ENCODE peak calls at places on chromosomes 16 and 17, in four cellular contexts. T, E, D and L are unnamed samples.

GRCh38 chr16:47029724-47030123 is 56.2 kb upstream of the DNAJA2 start:
- DNase-seq in T (no peak), E (no peak), D (no peak), L (no peak)

GRCh38 chr16:57041182-57042156 is 50.9 kb upstream of the CPNE2 start:
- DNase-seq in T (no peak), E (no peak), D (no peak), L (no peak)

GRCh38 chr17:1485748-1486376 is 6.6 kb downstream of the MYO1C start:
- DNase-seq in T (peak; percentile 26), E (peak; percentile 69), D (no peak), L (peak; percentile 54)

GRCh38 chr16:1297413-1297773 is 12.0 kb upstream of the UBE2I start:
- DNase-seq in T (no peak), E (no peak), D (no peak), L (no peak)

GRCh38 chr16:14301150-14302030 is 230.3 kb downstream of the MRTFB start:
- DNase-seq in T (peak; percentile 49), E (peak; percentile 38), D (no peak), L (peak; percentile 53)

GRCh38 chr16:31403590-31404352 is 10.6 kb downstream of the ITGAD start:
- DNase-seq in T (no peak), E (no peak), D (no peak), L (no peak)

GRCh38 chr17:17739388-17740066 is 58.3 kb downstream of the RAI1 start:
- DNase-seq in T (peak; percentile 42), E (no peak), D (no peak), L (no peak)

GRCh38 chr17:70320642-70321345 is 151.5 kb downstream of the KCNJ2 start:
- DNase-seq in T (no peak), E (peak; percentile 14), D (no peak), L (no peak)

GRCh38 chr16:9976641-9977040 is 205.6 kb downstream of the GRIN2A start:
- DNase-seq in T (no peak), E (no peak), D (no peak), L (no peak)

GRCh38 chr16:69334696-69335095 is 4.3 kb upstream of the PDF start:
- DNase-seq in T (no peak), E (no peak), D (no peak), L (no peak)

GRCh38 chr17:70636517-70637133 is 467.3 kb downstream of the KCNJ2 start:
- DNase-seq in T (peak; percentile 30), E (peak; percentile 58), D (no peak), L (peak; percentile 65)

GRCh38 chr16:26195225-26195624 is 503.5 kb downstream of the HS3ST4 start:
- DNase-seq in T (no peak), E (no peak), D (no peak), L (no peak)

GRCh38 chr17:20073056-20073979 is 64.2 kb downstream of the SPECC1 start:
- DNase-seq in T (no peak), E (no peak), D (no peak), L (peak; percentile 40)

GRCh38 chr16:50719401-50720337 is 22.2 kb upstream of the CYLD start:
- DNase-seq in T (peak; percentile 58), E (no peak), D (no peak), L (peak; percentile 69)

GRCh38 chr17:83154311-83155127 is 75.1 kb downstream of the METRNL start:
- DNase-seq in T (no peak), E (no peak), D (no peak), L (no peak)

GRCh38 chr16:1530883-1531637 is 2.4 kb upstream of the TMEM204 start:
- DNase-seq in T (no peak), E (no peak), D (no peak), L (no peak)

GRCh38 chr17:45970659-45971058 is 28.4 kb upstream of the STH start:
- DNase-seq in T (no peak), E (no peak), D (no peak), L (no peak)

GRCh38 chr17:16241906-16242399 is 24.9 kb downstream of the PIGL start:
- DNase-seq in T (no peak), E (no peak), D (no peak), L (no peak)

GRCh38 chr17:28938552-28938951 is 12.8 kb downstream of the PHF12 start:
- DNase-seq in T (no peak), E (no peak), D (no peak), L (no peak)

GRCh38 chr16:83403751-83404150 is 404.0 kb upstream of the HSBP1 start:
- DNase-seq in T (peak; percentile 85), E (no peak), D (no peak), L (no peak)

GRCh38 chr17:55706808-55707773 is 15.6 kb downstream of the TMEM100 start:
- DNase-seq in T (no peak), E (peak; percentile 43), D (no peak), L (peak; percentile 51)

GRCh38 chr16:50273888-50274770 is 7.8 kb downstream of the ADCY7 start:
- DNase-seq in T (no peak), E (no peak), D (no peak), L (no peak)

GRCh38 chr16:11742041-11742535 is 569 bp downstream of the TXNDC11 start:
- DNase-seq in T (peak; percentile 27), E (no peak), D (no peak), L (no peak)

DNA sequence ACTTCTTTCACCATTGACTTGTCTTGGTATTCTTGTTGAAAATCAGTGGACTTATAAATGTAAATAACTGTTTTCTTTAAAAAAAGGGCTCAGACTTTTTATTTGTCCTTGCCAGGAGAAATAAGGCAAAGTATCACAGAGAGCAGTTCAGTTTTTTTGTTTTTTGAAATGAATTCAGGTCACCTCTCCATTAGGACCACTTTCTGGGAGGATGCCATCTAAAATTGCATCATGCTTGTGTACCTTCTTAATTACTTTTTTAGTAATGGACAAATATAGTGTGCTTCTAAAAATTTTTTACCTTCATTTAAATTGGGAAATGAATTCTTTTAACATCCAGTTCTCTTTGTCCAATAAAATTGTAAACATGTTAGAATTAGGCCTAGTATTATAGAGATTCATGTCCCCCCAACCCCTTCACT is 210.0 kb downstream of the BCAS3 start:
- DNase-seq in T (no peak), E (no peak), D (no peak), L (no peak)
- H3K27ac ChIP-seq in T (no peak overlapping the region), E (peak overlapping the region; percentile 76), D (no peak overlapping the region), L (peak overlapping the region; percentile 15)

GRCh38 chr16:89732142-89732917 is 11.0 kb downstream of the ZNF276 start:
- DNase-seq in T (no peak), E (no peak), D (no peak), L (no peak)

GRCh38 chr16:89729863-89730574 is 8.7 kb downstream of the ZNF276 start:
- DNase-seq in T (no peak), E (peak; percentile 66), D (no peak), L (no peak)

GRCh38 chr16:89729293-89729692 is 8.0 kb downstream of the ZNF276 start:
- DNase-seq in T (no peak), E (no peak), D (no peak), L (no peak)

GRCh38 chr16:89732918-89733242 is 11.5 kb downstream of the ZNF276 start:
- DNase-seq in T (no peak), E (no peak), D (no peak), L (no peak)

DNA sequence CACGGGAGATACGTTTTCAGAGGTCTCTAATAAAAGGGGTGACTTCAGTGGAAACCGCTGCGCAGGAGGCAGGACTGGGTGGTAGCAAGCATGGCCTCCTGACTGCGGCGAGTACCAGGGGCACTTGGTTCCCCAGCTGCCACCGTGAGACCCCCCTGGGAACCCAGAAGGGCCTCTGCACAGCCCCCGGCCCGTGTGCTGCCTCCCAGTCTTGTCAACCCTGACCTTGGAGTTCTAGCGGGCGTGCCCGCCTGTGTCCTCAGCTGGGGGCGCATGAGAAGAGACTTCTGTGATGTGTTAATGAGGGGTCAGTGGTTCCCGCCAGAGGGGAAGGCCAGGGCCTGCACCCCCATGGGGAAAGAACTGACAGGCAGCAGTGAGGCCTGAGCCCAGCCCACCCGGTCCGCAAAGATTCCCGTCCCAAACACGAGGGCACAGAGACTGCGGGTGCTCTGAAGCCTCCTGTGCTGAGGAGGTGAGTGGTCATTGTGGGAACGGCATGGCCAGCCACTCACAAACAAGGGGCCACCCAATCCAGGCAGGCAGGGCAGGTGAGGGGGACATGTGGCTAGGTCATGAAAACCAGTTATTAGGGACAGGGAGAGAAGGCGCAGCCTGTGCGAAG is 9.4 kb downstream of the ZNF276 start:
- DNase-seq in T (no peak), E (no peak), D (no peak), L (no peak)
- H3K27ac ChIP-seq in T (no peak overlapping the region), E (peak overlapping the region; percentile 69), D (no peak overlapping the region), L (no peak overlapping the region)

GRCh38 chr17:75552425-75552824 is 26.9 kb downstream of the LLGL2 start:
- DNase-seq in T (no peak), E (no peak), D (no peak), L (no peak)
- H3K27ac ChIP-seq in T (no peak overlapping the region), E (peak overlapping the region; percentile 97), D (no peak overlapping the region), L (peak overlapping the region; percentile 78)

GRCh38 chr17:48997103-48997826 is at the start of gene IGF2BP1:
- DNase-seq in T (no peak), E (peak; percentile 87), D (no peak), L (peak; percentile 88)

GRCh38 chr17:48997827-48998556 is 807 bp downstream of the IGF2BP1 start:
- DNase-seq in T (no peak), E (no peak), D (no peak), L (peak; percentile 38)

GRCh38 chr17:49000943-49001342 is 3.8 kb downstream of the IGF2BP1 start:
- DNase-seq in T (no peak), E (no peak), D (no peak), L (no peak)

GRCh38 chr17:48996696-48997102 is 486 bp upstream of the IGF2BP1 start:
- DNase-seq in T (no peak), E (no peak), D (no peak), L (no peak)

DNA sequence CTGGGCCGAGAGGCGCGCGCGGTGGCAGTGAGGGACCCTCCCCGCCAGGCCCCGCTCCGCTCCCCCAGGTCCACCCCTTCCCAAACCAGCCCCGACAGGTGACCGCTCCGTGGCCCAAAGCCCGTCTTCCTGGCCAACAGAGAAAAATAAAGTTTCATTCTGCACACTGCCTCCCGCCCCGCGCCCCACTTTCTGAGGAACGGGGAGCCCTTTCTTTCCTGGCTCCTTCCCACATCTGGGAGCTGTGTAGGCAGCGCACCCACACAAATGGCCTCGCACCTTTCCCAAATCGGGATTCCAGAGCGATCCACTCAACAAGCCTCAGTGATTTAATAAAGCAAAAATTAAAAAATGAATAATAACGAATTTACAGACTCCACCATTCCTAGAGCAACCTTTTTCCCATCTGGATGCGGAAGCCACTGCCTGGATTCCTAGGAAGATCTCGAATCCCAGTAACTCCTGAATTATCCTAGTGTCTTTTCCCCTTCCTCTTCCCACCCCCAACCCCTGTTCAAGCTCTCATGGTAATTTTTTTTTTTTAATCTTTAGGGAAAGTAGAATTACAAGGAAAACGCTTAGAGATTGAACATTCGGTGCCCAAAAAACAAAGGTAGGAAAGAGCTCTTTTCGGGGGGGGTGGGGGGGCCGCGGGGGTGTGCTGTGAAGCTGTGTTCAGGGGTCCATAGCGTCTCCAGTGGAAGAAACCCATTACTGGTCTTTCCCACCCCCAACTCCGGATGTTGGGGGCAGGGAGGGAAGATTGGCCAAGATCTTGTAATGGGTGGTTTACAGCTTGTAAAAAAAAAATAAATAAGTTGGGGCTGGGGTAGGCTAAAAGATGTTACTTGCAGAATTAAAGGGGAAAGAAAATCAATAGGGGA is 1.6 kb downstream of the IGF2BP1 start:
- DNase-seq in T (no peak), E (peak; percentile 48), D (no peak), L (peak; percentile 52)
- H3K27ac ChIP-seq in T (no peak overlapping the region), E (peak overlapping the region; percentile 96), D (no peak overlapping the region), L (peak overlapping the region; percentile 99)

DNA sequence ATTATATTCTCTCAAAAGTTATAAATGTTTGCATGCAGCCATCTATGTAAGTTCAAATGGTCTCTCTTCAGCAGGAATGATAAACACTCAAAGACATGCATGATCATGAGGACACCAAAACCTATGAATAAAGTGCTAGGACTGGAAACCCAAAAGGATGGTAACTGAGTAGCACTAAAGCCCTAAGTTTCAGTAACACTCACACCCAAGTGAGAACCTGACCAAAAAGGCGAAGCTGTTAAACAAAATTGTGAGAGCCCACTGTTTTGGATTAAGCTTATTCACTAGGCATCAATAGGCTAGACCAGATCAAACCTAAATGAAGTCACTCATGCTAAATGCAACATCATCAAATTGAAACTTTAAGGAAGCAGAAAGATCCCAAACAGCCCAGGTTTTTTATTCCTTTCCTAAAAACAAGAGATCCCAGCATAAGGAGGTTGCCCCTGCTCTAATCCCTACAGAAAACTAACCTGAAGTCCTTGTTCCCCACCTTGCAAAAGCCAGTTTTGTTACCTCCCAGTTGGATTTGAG is 42.4 kb downstream of the GLG1 start:
- DNase-seq in T (no peak), E (no peak), D (no peak), L (no peak)
- H3K27ac ChIP-seq in T (no peak overlapping the region), E (no peak overlapping the region), D (no peak overlapping the region), L (no peak overlapping the region)